ENCODE peak calls at places on chromosomes 3 and 15, in four cellular contexts. E is HFFc6; I is stimulated activated naive CD8-positive, alpha-beta T cell treated with anti-CD3 and anti-CD28 coated beads, Interleukin-15, Interleukin-2, amounts not matched to agents 100 U/mL and 50 U/mL, for 24 hours; B is NCI-H460. Y is an unnamed sample.

GRCh38 chr15:56772868-56773639 is 39.7 kb upstream of the ZNF280D start:
- DNase-seq in I (no peak), E (peak; percentile 38), B (no peak), Y (no peak)

GRCh38 chr3:53780171-53780570 is 66.0 kb downstream of the CHDH start:
- DNase-seq in B (no peak), E (no peak), I (no peak), Y (no peak)

GRCh38 chr15:85800460-85801123 is 5.9 kb upstream of the KLHL25 start:
- DNase-seq in I (no peak), B (peak; percentile 52), E (peak; percentile 76), Y (no peak)

GRCh38 chr3:71022552-71023335 is 560.8 kb downstream of the FOXP1 start:
- DNase-seq in B (no peak), I (no peak), E (peak; percentile 20), Y (no peak)

GRCh38 chr15:26864664-26865191 is 2.1 kb upstream of the GABRA5 start:
- DNase-seq in B (peak; percentile 26), E (peak; percentile 45), I (peak; percentile 6), Y (no peak)

GRCh38 chr3:171620825-171621434 is 160.7 kb upstream of the TNIK start:
- DNase-seq in E (peak; percentile 12), I (no peak), B (no peak), Y (no peak)

GRCh38 chr3:154356009-154356408 is 31.7 kb upstream of the DHX36 start:
- DNase-seq in B (no peak), I (no peak), E (no peak), Y (no peak)

GRCh38 chr15:70254186-70254974 is 156.7 kb upstream of the TLE3 start:
- DNase-seq in E (no peak), B (no peak), I (no peak), Y (no peak)

GRCh38 chr15:82849556-82850241 is 40.3 kb downstream of the WHAMM start:
- DNase-seq in B (peak; percentile 80), E (peak; percentile 87), I (peak; percentile 63), Y (peak; percentile 80)

GRCh38 chr3:146550743-146551510 is 6.5 kb upstream of the PLSCR1 start:
- DNase-seq in E (peak; percentile 82), B (no peak), I (no peak), Y (peak; percentile 42)

GRCh38 chr15:75371486-75371885 is 3.1 kb upstream of the MAN2C1 start:
- DNase-seq in I (no peak), E (no peak), B (no peak), Y (no peak)

GRCh38 chr3:45762647-45763330 is 33.5 kb downstream of the SLC6A20 start:
- DNase-seq in B (no peak), I (no peak), E (no peak), Y (no peak)

GRCh38 chr3:52022323-52023100 is 26.8 kb upstream of the RPL29 start:
- DNase-seq in B (no peak), I (no peak), E (peak; percentile 48), Y (no peak)

GRCh38 chr15:62431806-62432205 is 266.7 kb upstream of the C2CD4B start:
- DNase-seq in I (no peak), B (no peak), E (no peak), Y (no peak)

GRCh38 chr3:101466465-101467309 is 46.3 kb downstream of the SENP7 start:
- DNase-seq in I (no peak), B (no peak), E (no peak), Y (no peak)

GRCh38 chr3:53161820-53162671 is 1.0 kb downstream of the PRKCD start:
- DNase-seq in B (no peak), I (peak; percentile 50), E (peak; percentile 29), Y (peak; percentile 35)

GRCh38 chr3:37855363-37855970 is 6.2 kb upstream of the CTDSPL start:
- DNase-seq in I (peak; percentile 87), B (peak; percentile 54), E (peak; percentile 59), Y (peak; percentile 81)

GRCh38 chr3:151925876-151926275 is 52.4 kb downstream of the SUCNR1 start:
- DNase-seq in E (peak; percentile 89), I (no peak), B (no peak), Y (no peak)

GRCh38 chr3:90015688-90016356 is 908.4 kb downstream of the EPHA3 start:
- DNase-seq in I (no peak), B (no peak), E (no peak), Y (no peak)

GRCh38 chr3:24229468-24230263 is 265.0 kb downstream of the THRB start:
- DNase-seq in E (no peak), B (no peak), I (no peak), Y (no peak)

Y was measured in activated CD8-positive, alpha-beta T cell treated with anti-CD3 and anti-CD28 coated beads, Interleukin-2, amount 10 ng/mL, durations not matched to agents 7 days and 5 days.